ENCODE peak calls at places on chromosomes 3 and 15, in four cellular contexts. E is K562, D is A549, J is sigmoid colon. C is an unnamed sample.

GRCh38 chr3:13022348-13023250 is 50.6 kb downstream of the IQSEC1 start:
- DNase-seq in E (peak), D (peak), J (peak), C (peak)

GRCh38 chr3:111649180-111649579 is 54.0 kb upstream of the ZBED2 start:
- DNase-seq in E (no peak), D (no peak), J (no peak), C (no peak)

GRCh38 chr3:73520931-73521461 is 103.7 kb downstream of the PDZRN3 start:
- DNase-seq in E (no peak), D (no peak), J (peak), C (no peak)

GRCh38 chr3:156691920-156692319 is 17.5 kb downstream of the TIPARP start:
- DNase-seq in E (no peak), D (no peak), J (no peak), C (no peak)

GRCh38 chr3:195249057-195249770 is 21.7 kb downstream of the XXYLT1 start:
- DNase-seq in E (no peak), D (no peak), J (no peak), C (no peak)

GRCh38 chr3:33911525-33912322 is 113.3 kb downstream of the PDCD6IP start:
- DNase-seq in E (no peak), D (no peak), J (no peak), C (no peak)

GRCh38 chr3:194604126-194604525 is 29.1 kb downstream of the TMEM44 start:
- DNase-seq in E (no peak), D (no peak), J (no peak), C (no peak)

GRCh38 chr3:167188592-167188991 is 191.5 kb downstream of the ZBBX start:
- DNase-seq in E (no peak), D (no peak), J (no peak), C (no peak)

GRCh38 chr3:30886888-30887287 is 7.6 kb downstream of the GADL1 start:
- DNase-seq in E (no peak), D (no peak), J (no peak), C (no peak)

GRCh38 chr15:68585574-68586273 is 6.9 kb downstream of the CORO2B start:
- DNase-seq in E (no peak), D (no peak), J (no peak), C (no peak)

GRCh38 chr15:67882487-67883227 is 42.8 kb upstream of the RNU6-1 start:
- DNase-seq in E (peak), D (no peak), J (no peak), C (no peak)

GRCh38 chr3:129749692-129750091 is 143.2 kb upstream of the PLXND1 start:
- DNase-seq in E (no peak), D (no peak), J (no peak), C (no peak)

GRCh38 chr15:85642693-85643058 is 152.0 kb downstream of the KLHL25 start:
- DNase-seq in E (no peak), D (no peak), J (peak), C (peak)

GRCh38 chr3:188294823-188295487 is 141.0 kb downstream of the LPP start:
- DNase-seq in E (no peak), D (peak), J (no peak), C (no peak)
- TF ChIP-seq EP300 in E (no peak), D (no peak), J (no peak), C (peak)

GRCh38 chr15:75130597-75131268 is 70.9 kb upstream of the C15orf39 start:
- DNase-seq in E (no peak), D (no peak), J (no peak), C (no peak)
- H3K4me3 ChIP-seq in E (no peak), D (no peak), J (no peak), C (no peak)

DNA sequence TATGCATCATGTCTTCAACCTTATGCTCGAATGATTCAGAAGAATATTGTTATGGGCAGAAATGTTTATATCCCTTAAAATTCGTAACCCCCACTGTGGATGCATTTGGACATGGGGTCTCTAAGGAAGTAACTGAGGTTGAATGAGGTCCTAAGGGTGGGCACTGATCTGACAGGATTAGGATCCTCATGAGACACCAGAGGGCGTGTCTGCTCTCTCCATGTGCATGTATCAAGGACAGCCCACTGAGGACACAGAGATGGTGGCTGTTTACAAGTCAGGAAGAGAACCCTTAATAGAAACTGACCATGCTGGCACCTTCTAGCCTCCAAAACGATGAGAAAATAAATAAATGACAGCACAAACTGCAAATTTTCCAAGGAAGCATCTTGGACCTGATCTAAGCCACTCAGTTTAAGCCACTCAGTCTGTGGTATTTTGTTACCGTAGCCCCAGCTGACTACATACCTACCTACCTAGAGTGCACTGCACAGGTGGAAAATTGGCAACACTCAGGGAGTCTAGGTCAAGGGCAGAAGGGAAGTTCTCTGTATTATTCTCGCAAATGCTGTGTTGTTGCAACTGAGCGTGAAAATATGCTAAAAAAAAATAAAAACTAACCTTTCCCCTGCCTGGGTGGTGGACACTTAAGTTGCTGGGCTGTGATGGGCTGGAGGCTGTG is 126.6 kb downstream of the TJP1 start:
- DNase-seq in E (no peak), D (no peak), J (no peak), C (no peak)
- TF ChIP-seq CTCF in E (peak), D (peak), J (no peak), C (no peak)

GRCh38 chr3:45464336-45464809 is 76.0 kb downstream of the LARS2 start:
- DNase-seq in E (peak), D (no peak), J (no peak), C (no peak)
- TF ChIP-seq EP300 in E (peak), D (no peak), J (no peak), C (no peak)